ENCODE peak calls at places on chromosomes 12 and 14, in eight cellular contexts. N is non-pigmented ciliary epithelial cell; B is stimulated activated CD4-positive, alpha-beta T cell treated with anti-CD3 and anti-CD28 coated beads, Interleukin-2, amount 100 ng/mL, for 48 hours; L is RWPE1; V is RPMI7951; A is C1 segment of cervical spinal cord; X is immature natural killer cell; G is fibroblast of pulmonary artery. Q is an unnamed sample.

GRCh38 chr14:104080557-104081492 is 4.7 kb upstream of the ASPG start:
- DNase-seq in B (no peak), X (no peak), A (no peak), L (no peak), N (no peak), V (no peak), G (no peak), Q (no peak)

GRCh38 chr14:22070119-22070982 is 396.7 kb upstream of the OR4E1 start:
- DNase-seq in X (peak; percentile 25), A (no peak), B (no peak), L (peak; percentile 29), G (peak; percentile 4), V (peak; percentile 3), N (no peak), Q (no peak)

GRCh38 chr14:66662374-66662773 is 154.4 kb downstream of the GPHN start:
- DNase-seq in L (no peak), V (peak; percentile 13), A (no peak), X (no peak), G (peak; percentile 52), B (no peak), N (no peak), Q (peak; percentile 28)

GRCh38 chr12:85733984-85734383 is 102.2 kb downstream of the RASSF9 start:
- DNase-seq in V (no peak), X (no peak), A (no peak), N (no peak), G (peak; percentile 38), B (no peak), L (no peak), Q (no peak)

GRCh38 chr14:76918176-76918750 is 92.1 kb downstream of the LRRC74A start:
- DNase-seq in G (peak; percentile 92), X (no peak), N (peak; percentile 38), V (no peak), L (peak; percentile 55), A (peak; percentile 74), B (no peak), Q (peak; percentile 70)

GRCh38 chr14:65255583-65256443 is 153.5 kb upstream of the MAX start:
- DNase-seq in G (peak; percentile 38), N (no peak), V (no peak), L (peak; percentile 49), A (no peak), B (no peak), X (no peak), Q (no peak)

GRCh38 chr12:124744659-124745467 is 118.8 kb downstream of the SCARB1 start:
- DNase-seq in N (no peak), A (no peak), L (peak; percentile 83), B (no peak), G (no peak), V (no peak), X (no peak), Q (no peak)

GRCh38 chr12:27272375-27273028 is 28.4 kb downstream of the STK38L start:
- DNase-seq in X (no peak), L (no peak), V (no peak), G (peak; percentile 45), N (no peak), A (no peak), B (no peak), Q (no peak)

GRCh38 chr12:5518584-5519365 is 86.9 kb downstream of the NTF3 start:
- DNase-seq in X (no peak), A (no peak), G (no peak), N (no peak), L (no peak), B (no peak), V (no peak), Q (no peak)

GRCh38 chr14:99320105-99320572 is 48.1 kb upstream of the BCL11B start:
- DNase-seq in A (peak; percentile 4), G (peak; percentile 22), L (peak; percentile 64), N (no peak), X (peak; percentile 85), V (peak; percentile 21), B (peak; percentile 79), Q (no peak)

GRCh38 chr14:100677152-100677924 is 49.4 kb upstream of the DLK1 start:
- DNase-seq in X (no peak), G (peak; percentile 42), N (no peak), V (peak; percentile 49), L (no peak), B (no peak), A (no peak), Q (no peak)

GRCh38 chr14:99822166-99822527 is 28.9 kb downstream of the EML1 start:
- DNase-seq in B (no peak), V (no peak), A (no peak), N (no peak), X (no peak), G (no peak), L (no peak), Q (no peak)

GRCh38 chr14:31294736-31295398 is 87.3 kb upstream of the HECTD1 start:
- DNase-seq in N (no peak), A (no peak), B (no peak), X (no peak), V (no peak), G (peak; percentile 49), L (no peak), Q (peak; percentile 54)

GRCh38 chr14:65939184-65939583 is 526.7 kb downstream of the FUT8 start:
- DNase-seq in X (no peak), L (no peak), N (no peak), A (no peak), B (no peak), V (no peak), G (no peak), Q (no peak)

GRCh38 chr14:61379639-61380184 is 58.3 kb downstream of the PRKCH start:
- DNase-seq in L (no peak), V (no peak), B (no peak), N (no peak), X (peak; percentile 63), A (no peak), G (no peak), Q (no peak)

GRCh38 chr14:90060965-90061848 is 587 bp upstream of the KCNK13 start:
- DNase-seq in A (no peak), B (no peak), G (no peak), N (no peak), V (no peak), L (no peak), X (no peak), Q (no peak)

GRCh38 chr12:92078167-92079053 is 67.2 kb downstream of the BTG1 start:
- DNase-seq in N (peak; percentile 83), A (no peak), B (no peak), X (no peak), V (peak; percentile 87), G (peak; percentile 98), L (peak; percentile 60), Q (peak; percentile 98)

GRCh38 chr12:106704081-106704480 is 70.4 kb upstream of the RIC8B start:
- DNase-seq in B (no peak), V (no peak), G (no peak), L (no peak), X (no peak), N (no peak), A (no peak), Q (no peak)

GRCh38 chr14:37550511-37550910 is 44.5 kb downstream of the FOXA1 start:
- DNase-seq in G (peak; percentile 37), N (no peak), L (no peak), V (no peak), A (no peak), B (no peak), X (no peak), Q (no peak)

GRCh38 chr12:47945341-47945728 is 18.1 kb upstream of the TMEM106C start:
- DNase-seq in A (no peak), X (no peak), N (no peak), B (no peak), V (no peak), L (no peak), G (no peak), Q (no peak)

GRCh38 chr12:45543887-45544286 is 185.6 kb upstream of the ARID2 start:
- DNase-seq in B (peak; percentile 45), L (peak; percentile 81), G (peak; percentile 91), V (peak; percentile 61), X (peak; percentile 55), N (peak; percentile 69), A (peak; percentile 5), Q (peak; percentile 73)

GRCh38 chr14:62117718-62118164 is 355.5 kb downstream of the SNAPC1 start:
- DNase-seq in G (no peak), L (no peak), B (no peak), A (no peak), N (no peak), V (no peak), X (no peak), Q (no peak)

GRCh38 chr12:2108166-2108565 is 55.4 kb downstream of the CACNA1C start:
- DNase-seq in B (no peak), V (no peak), G (no peak), A (no peak), N (no peak), L (no peak), X (no peak), Q (no peak)

GRCh38 chr12:3604750-3605638 is 114.0 kb downstream of the PRMT8 start:
- DNase-seq in L (peak; percentile 39), B (no peak), N (no peak), A (no peak), G (peak; percentile 3), X (no peak), V (peak; percentile 60), Q (no peak)

GRCh38 chr12:60535363-60535762 is 939.5 kb downstream of the SLC16A7 start:
- DNase-seq in G (no peak), L (no peak), V (no peak), N (no peak), B (no peak), X (no peak), A (no peak), Q (no peak)

GRCh38 chr12:67442347-67442841 is 173.2 kb downstream of the CAND1 start:
- DNase-seq in X (no peak), A (no peak), V (peak; percentile 69), N (no peak), B (no peak), G (no peak), L (no peak), Q (no peak)

GRCh38 chr12:4584281-4584680 is 22.3 kb downstream of the DYRK4 start:
- DNase-seq in X (no peak), N (no peak), V (no peak), L (no peak), B (no peak), G (no peak), A (no peak), Q (no peak)